ENCODE peak calls at places on chromosomes 2 and 18, in five cellular contexts. One of them, this sample, is unnamed.

GRCh38 chr2:144094408-144095151 is 425.3 kb downstream of the ZEB2 start:
- DNase-seq in EH: no peak
- DNase-seq in AG08396: no peak
- DNase-seq in AG09309: no peak
- DNase-seq in AML-193: no peak
- DNase-seq in this sample: no peak

GRCh38 chr2:223055836-223056235 is 3.8 kb downstream of the KCNE4 start:
- DNase-seq in AML-193: no peak
- DNase-seq in AG08396: no peak
- DNase-seq in AG09309: no peak
- DNase-seq in EH: peak; percentile 76
- DNase-seq in this sample: no peak

GRCh38 chr2:237687666-237688065 is 60.3 kb downstream of the LRRFIP1 start:
- DNase-seq in AG08396: peak; percentile 90
- DNase-seq in AG09309: peak; percentile 99
- DNase-seq in EH: peak; percentile 100
- DNase-seq in AML-193: peak; percentile 96
- DNase-seq in this sample: peak; percentile 100

GRCh38 chr2:46334389-46335345 is 37.5 kb downstream of the EPAS1 start:
- DNase-seq in AG08396: peak; percentile 65
- DNase-seq in EH: peak; percentile 99
- DNase-seq in AG09309: peak; percentile 97
- DNase-seq in AML-193: no peak
- DNase-seq in this sample: peak; percentile 97

GRCh38 chr2:8003462-8004075 is 678.3 kb upstream of the ID2 start:
- DNase-seq in AML-193: no peak
- DNase-seq in EH: peak; percentile 89
- DNase-seq in AG08396: peak; percentile 79
- DNase-seq in AG09309: peak; percentile 71
- DNase-seq in this sample: peak; percentile 68

GRCh38 chr2:171541202-171541884 is 19.1 kb downstream of the CYBRD1 start:
- DNase-seq in AG09309: no peak
- DNase-seq in AML-193: peak; percentile 4
- DNase-seq in EH: no peak
- DNase-seq in AG08396: no peak
- DNase-seq in this sample: no peak

GRCh38 chr18:76679259-76679658 is 143.1 kb upstream of the ZNF236 start:
- DNase-seq in EH: no peak
- DNase-seq in AML-193: no peak
- DNase-seq in AG09309: no peak
- DNase-seq in AG08396: no peak
- DNase-seq in this sample: no peak

GRCh38 chr2:128293426-128293755 is 25.3 kb downstream of the HS6ST1 start:
- DNase-seq in AML-193: no peak
- DNase-seq in AG09309: no peak
- DNase-seq in EH: no peak
- DNase-seq in AG08396: no peak
- DNase-seq in this sample: no peak

GRCh38 chr2:102033028-102033749 is 41.4 kb downstream of the IL1R2 start:
- DNase-seq in AML-193: peak; percentile 94
- DNase-seq in EH: peak; percentile 91
- DNase-seq in AG09309: no peak
- DNase-seq in AG08396: peak; percentile 66
- DNase-seq in this sample: peak; percentile 37

GRCh38 chr2:42556351-42556890 is 12.0 kb upstream of the MTA3 start:
- DNase-seq in AML-193: no peak
- DNase-seq in EH: no peak
- DNase-seq in AG09309: no peak
- DNase-seq in AG08396: no peak
- DNase-seq in this sample: no peak

GRCh38 chr2:6074303-6074702 is 382.1 kb downstream of the SOX11 start:
- DNase-seq in AG08396: no peak
- DNase-seq in AG09309: no peak
- DNase-seq in AML-193: no peak
- DNase-seq in EH: no peak
- DNase-seq in this sample: no peak

GRCh38 chr2:176768185-176768584 is 444.4 kb upstream of the HNRNPA3 start:
- DNase-seq in AML-193: no peak
- DNase-seq in AG09309: no peak
- DNase-seq in AG08396: no peak
- DNase-seq in EH: no peak
- DNase-seq in this sample: no peak

GRCh38 chr2:108594132-108594981 is 60.1 kb downstream of the LIMS1 start:
- DNase-seq in AML-193: peak; percentile 80
- DNase-seq in AG08396: peak; percentile 37
- DNase-seq in AG09309: no peak
- DNase-seq in EH: peak; percentile 94
- DNase-seq in this sample: peak; percentile 83

GRCh38 chr2:191350826-191351225 is 105.6 kb downstream of the MYO1B start:
- DNase-seq in AG08396: peak; percentile 29
- DNase-seq in AML-193: no peak
- DNase-seq in EH: peak; percentile 64
- DNase-seq in AG09309: no peak
- DNase-seq in this sample: peak; percentile 31

GRCh38 chr2:240519396-240520142 is 38.2 kb downstream of the ANKMY1 start:
- DNase-seq in AG09309: no peak
- DNase-seq in AML-193: no peak
- DNase-seq in AG08396: peak; percentile 68
- DNase-seq in EH: peak; percentile 46
- DNase-seq in this sample: peak; percentile 46

GRCh38 chr2:2843969-2844548 is 513.0 kb upstream of the MYT1L start:
- DNase-seq in AG09309: no peak
- DNase-seq in AG08396: no peak
- DNase-seq in AML-193: no peak
- DNase-seq in EH: no peak
- DNase-seq in this sample: no peak

GRCh38 chr2:49152824-49153223 is 1.5 kb downstream of the FSHR start:
- DNase-seq in EH: no peak
- DNase-seq in AG09309: no peak
- DNase-seq in AML-193: no peak
- DNase-seq in AG08396: no peak
- DNase-seq in this sample: no peak

GRCh38 chr18:9536354-9537152 is 61.2 kb downstream of the RALBP1 start:
- DNase-seq in AML-193: no peak
- DNase-seq in EH: peak; percentile 79
- DNase-seq in AG08396: no peak
- DNase-seq in AG09309: no peak
- DNase-seq in this sample: peak; percentile 58

GRCh38 chr2:125681976-125682805 is 973.8 kb upstream of the GYPC start:
- DNase-seq in AG09309: no peak
- DNase-seq in AG08396: no peak
- DNase-seq in AML-193: no peak
- DNase-seq in EH: no peak
- DNase-seq in this sample: no peak

GRCh38 chr18:75823376-75823950 is 396.0 kb upstream of the SMIM21 start:
- DNase-seq in EH: no peak
- DNase-seq in AG09309: no peak
- DNase-seq in AML-193: no peak
- DNase-seq in AG08396: no peak
- DNase-seq in this sample: no peak

GRCh38 chr2:157784169-157784822 is 91.8 kb downstream of the ACVR1 start:
- DNase-seq in AML-193: no peak
- DNase-seq in AG09309: peak; percentile 2
- DNase-seq in AG08396: peak; percentile 17
- DNase-seq in EH: peak; percentile 62
- DNase-seq in this sample: no peak

GRCh38 chr2:30336978-30337841 is 105.9 kb downstream of the LBH start:
- DNase-seq in EH: peak; percentile 41
- DNase-seq in AG08396: no peak
- DNase-seq in AML-193: no peak
- DNase-seq in AG09309: no peak
- DNase-seq in this sample: no peak

GRCh38 chr2:219902870-219903269 is 275.4 kb downstream of the SLC4A3 start:
- DNase-seq in AG09309: no peak
- DNase-seq in AG08396: no peak
- DNase-seq in EH: no peak
- DNase-seq in AML-193: no peak
- DNase-seq in this sample: no peak

GRCh38 chr2:42569883-42570282 is 1.5 kb downstream of the MTA3 start:
- DNase-seq in EH: peak; percentile 24
- DNase-seq in AG08396: no peak
- DNase-seq in AG09309: no peak
- DNase-seq in AML-193: no peak
- DNase-seq in this sample: peak; percentile 1

GRCh38 chr2:31784868-31785267 is 204.1 kb upstream of the SRD5A2 start:
- DNase-seq in AML-193: no peak
- DNase-seq in AG08396: no peak
- DNase-seq in AG09309: no peak
- DNase-seq in EH: no peak
- DNase-seq in this sample: no peak

GRCh38 chr2:9490789-9491188 is 16.4 kb downstream of the IAH1 start:
- DNase-seq in AML-193: no peak
- DNase-seq in AG09309: no peak
- DNase-seq in EH: no peak
- DNase-seq in AG08396: no peak
- DNase-seq in this sample: no peak

GRCh38 chr2:201798252-201798918 is 8.0 kb upstream of the CDK15 start:
- DNase-seq in AG08396: peak; percentile 36
- DNase-seq in AML-193: no peak
- DNase-seq in EH: peak; percentile 96
- DNase-seq in AG09309: peak; percentile 90
- DNase-seq in this sample: peak; percentile 94

GRCh38 chr2:37573818-37574388 is 97.5 kb downstream of the CDC42EP3 start:
- DNase-seq in AG08396: no peak
- DNase-seq in AML-193: no peak
- DNase-seq in AG09309: no peak
- DNase-seq in EH: peak; percentile 50
- DNase-seq in this sample: no peak

GRCh38 chr2:14126846-14127245 is 505.7 kb upstream of the LRATD1 start:
- DNase-seq in EH: no peak
- DNase-seq in AG08396: no peak
- DNase-seq in AML-193: no peak
- DNase-seq in AG09309: no peak
- DNase-seq in this sample: no peak

GRCh38 chr2:205748660-205749059 is 66.4 kb downstream of the NRP2 start:
- DNase-seq in AG09309: no peak
- DNase-seq in EH: no peak
- DNase-seq in AML-193: no peak
- DNase-seq in AG08396: no peak
- DNase-seq in this sample: no peak

GRCh38 chr2:197777823-197778407 is 7.2 kb downstream of the BOLL start:
- DNase-seq in AG09309: peak; percentile 16
- DNase-seq in AML-193: peak; percentile 41
- DNase-seq in EH: peak; percentile 48
- DNase-seq in AG08396: peak; percentile 35
- DNase-seq in this sample: peak; percentile 47

GRCh38 chr2:33196700-33197099 is 249.9 kb downstream of the LTBP1 start:
- DNase-seq in EH: no peak
- DNase-seq in AG08396: no peak
- DNase-seq in AML-193: no peak
- DNase-seq in AG09309: no peak
- DNase-seq in this sample: no peak

GRCh38 chr18:48538531-48539405 is at the start of gene CTIF:
- DNase-seq in AG09309: peak; percentile 84
- DNase-seq in AG08396: peak; percentile 95
- DNase-seq in EH: peak; percentile 98
- DNase-seq in AML-193: peak; percentile 50
- DNase-seq in this sample: peak; percentile 96

GRCh38 chr2:54903736-54904554 is 146.3 kb downstream of the RTN4 start:
- DNase-seq in EH: peak; percentile 100
- DNase-seq in AG08396: peak; percentile 87
- DNase-seq in AG09309: peak; percentile 99
- DNase-seq in AML-193: peak; percentile 70
- DNase-seq in this sample: peak; percentile 99

GRCh38 chr2:128661955-128662564 is 343.4 kb upstream of the HS6ST1 start:
- DNase-seq in AG09309: no peak
- DNase-seq in AML-193: no peak
- DNase-seq in AG08396: no peak
- DNase-seq in EH: no peak
- DNase-seq in this sample: no peak

GRCh38 chr2:201345636-201346213 is 11.4 kb downstream of the FLACC1 start:
- DNase-seq in AML-193: no peak
- DNase-seq in EH: no peak
- DNase-seq in AG09309: no peak
- DNase-seq in AG08396: no peak
- DNase-seq in this sample: no peak

GRCh38 chr18:6677086-6677485 is 52.4 kb upstream of the ARHGAP28 start:
- DNase-seq in AG09309: no peak
- DNase-seq in AG08396: no peak
- DNase-seq in EH: no peak
- DNase-seq in AML-193: no peak
- DNase-seq in this sample: no peak

GRCh38 chr18:79523221-79523737 is 127.5 kb downstream of the NFATC1 start:
- DNase-seq in EH: no peak
- DNase-seq in AML-193: no peak
- DNase-seq in AG09309: no peak
- DNase-seq in AG08396: no peak
- DNase-seq in this sample: no peak

GRCh38 chr2:102418421-102418961 is 4.5 kb upstream of the IL18RAP start:
- DNase-seq in AG09309: no peak
- DNase-seq in AG08396: no peak
- DNase-seq in AML-193: peak; percentile 94
- DNase-seq in EH: no peak
- DNase-seq in this sample: no peak

This sample was measured in HFFc6.